ENCODE peak calls at places on chromosomes 3 and 15, in ten cellular contexts. One of them, this sample, is unnamed.

GRCh38 chr3:143595456-143596077 is 252.7 kb downstream of the SLC9A9 start:
- DNase-seq in MCF 10A: no peak
- DNase-seq in CD4-positive, alpha-beta T cell: no peak
- DNase-seq in heart left ventricle: no peak
- DNase-seq in GM12865: peak
- DNase-seq in fibroblast of mammary gland: no peak
- DNase-seq in choroid plexus epithelial cell: no peak
- DNase-seq in colonic mucosa: no peak
- DNase-seq in dorsolateral prefrontal cortex: no peak
- DNase-seq in mucosa of descending colon: no peak
- DNase-seq in this sample: no peak

GRCh38 chr15:55770261-55770660 is 27.3 kb upstream of the PRTG start:
- DNase-seq in MCF 10A: peak
- DNase-seq in CD4-positive, alpha-beta T cell: no peak
- DNase-seq in heart left ventricle: no peak
- DNase-seq in GM12865: no peak
- DNase-seq in fibroblast of mammary gland: peak
- DNase-seq in choroid plexus epithelial cell: peak
- DNase-seq in colonic mucosa: no peak
- DNase-seq in dorsolateral prefrontal cortex: no peak
- DNase-seq in mucosa of descending colon: no peak
- DNase-seq in this sample: no peak

GRCh38 chr3:50577348-50577747 is 8.0 kb downstream of the HEMK1 start:
- DNase-seq in MCF 10A: no peak
- DNase-seq in CD4-positive, alpha-beta T cell: no peak
- DNase-seq in heart left ventricle: no peak
- DNase-seq in GM12865: no peak
- DNase-seq in fibroblast of mammary gland: no peak
- DNase-seq in choroid plexus epithelial cell: no peak
- DNase-seq in colonic mucosa: no peak
- DNase-seq in dorsolateral prefrontal cortex: no peak
- DNase-seq in mucosa of descending colon: no peak
- DNase-seq in this sample: no peak

GRCh38 chr15:37015025-37015424 is 85.3 kb downstream of the MEIS2 start:
- DNase-seq in MCF 10A: peak
- DNase-seq in CD4-positive, alpha-beta T cell: no peak
- DNase-seq in heart left ventricle: no peak
- DNase-seq in GM12865: peak
- DNase-seq in fibroblast of mammary gland: peak
- DNase-seq in choroid plexus epithelial cell: no peak
- DNase-seq in colonic mucosa: no peak
- DNase-seq in dorsolateral prefrontal cortex: peak
- DNase-seq in mucosa of descending colon: no peak
- DNase-seq in this sample: no peak

GRCh38 chr3:21357241-21357640 is 393.8 kb downstream of the ZNF385D start:
- DNase-seq in MCF 10A: no peak
- DNase-seq in CD4-positive, alpha-beta T cell: no peak
- DNase-seq in heart left ventricle: no peak
- DNase-seq in GM12865: no peak
- DNase-seq in fibroblast of mammary gland: peak
- DNase-seq in choroid plexus epithelial cell: no peak
- DNase-seq in colonic mucosa: no peak
- DNase-seq in dorsolateral prefrontal cortex: no peak
- DNase-seq in mucosa of descending colon: no peak
- DNase-seq in this sample: no peak

GRCh38 chr3:51445544-51446280 is 54.1 kb downstream of the DCAF1 start:
- DNase-seq in MCF 10A: no peak
- DNase-seq in CD4-positive, alpha-beta T cell: no peak
- DNase-seq in heart left ventricle: no peak
- DNase-seq in GM12865: no peak
- DNase-seq in fibroblast of mammary gland: no peak
- DNase-seq in choroid plexus epithelial cell: peak
- DNase-seq in colonic mucosa: no peak
- DNase-seq in dorsolateral prefrontal cortex: no peak
- DNase-seq in mucosa of descending colon: no peak
- DNase-seq in this sample: no peak

GRCh38 chr3:149621218-149622005 is 36.4 kb downstream of the WWTR1 start:
- DNase-seq in MCF 10A: peak
- DNase-seq in CD4-positive, alpha-beta T cell: no peak
- DNase-seq in heart left ventricle: no peak
- DNase-seq in GM12865: peak
- DNase-seq in fibroblast of mammary gland: peak
- DNase-seq in choroid plexus epithelial cell: peak
- DNase-seq in colonic mucosa: no peak
- DNase-seq in dorsolateral prefrontal cortex: no peak
- DNase-seq in mucosa of descending colon: no peak
- DNase-seq in this sample: no peak

GRCh38 chr15:40466426-40467259 is 4.1 kb upstream of the CHST14 start:
- DNase-seq in MCF 10A: no peak
- DNase-seq in CD4-positive, alpha-beta T cell: no peak
- DNase-seq in heart left ventricle: no peak
- DNase-seq in GM12865: no peak
- DNase-seq in fibroblast of mammary gland: no peak
- DNase-seq in choroid plexus epithelial cell: no peak
- DNase-seq in colonic mucosa: no peak
- DNase-seq in dorsolateral prefrontal cortex: no peak
- DNase-seq in mucosa of descending colon: no peak
- DNase-seq in this sample: no peak

GRCh38 chr15:101024111-101024695 is 105.0 kb downstream of the LRRK1 start:
- DNase-seq in MCF 10A: no peak
- DNase-seq in CD4-positive, alpha-beta T cell: no peak
- DNase-seq in heart left ventricle: no peak
- DNase-seq in GM12865: no peak
- DNase-seq in fibroblast of mammary gland: peak
- DNase-seq in choroid plexus epithelial cell: peak
- DNase-seq in colonic mucosa: peak
- DNase-seq in dorsolateral prefrontal cortex: peak
- DNase-seq in mucosa of descending colon: peak
- DNase-seq in this sample: no peak

GRCh38 chr15:35654334-35654733 is 108.4 kb upstream of the DPH6 start:
- DNase-seq in MCF 10A: no peak
- DNase-seq in CD4-positive, alpha-beta T cell: no peak
- DNase-seq in heart left ventricle: no peak
- DNase-seq in GM12865: no peak
- DNase-seq in fibroblast of mammary gland: no peak
- DNase-seq in choroid plexus epithelial cell: no peak
- DNase-seq in colonic mucosa: no peak
- DNase-seq in dorsolateral prefrontal cortex: no peak
- DNase-seq in mucosa of descending colon: no peak
- DNase-seq in this sample: no peak

GRCh38 chr3:15595955-15596354 is 5.4 kb downstream of the HACL1 start:
- DNase-seq in MCF 10A: no peak
- DNase-seq in CD4-positive, alpha-beta T cell: no peak
- DNase-seq in heart left ventricle: no peak
- DNase-seq in GM12865: no peak
- DNase-seq in fibroblast of mammary gland: no peak
- DNase-seq in choroid plexus epithelial cell: no peak
- DNase-seq in colonic mucosa: no peak
- DNase-seq in dorsolateral prefrontal cortex: no peak
- DNase-seq in mucosa of descending colon: no peak
- DNase-seq in this sample: no peak

GRCh38 chr3:8069981-8070380 is 431.6 kb upstream of the LMCD1 start:
- DNase-seq in MCF 10A: peak
- DNase-seq in CD4-positive, alpha-beta T cell: no peak
- DNase-seq in heart left ventricle: no peak
- DNase-seq in GM12865: no peak
- DNase-seq in fibroblast of mammary gland: peak
- DNase-seq in choroid plexus epithelial cell: peak
- DNase-seq in colonic mucosa: no peak
- DNase-seq in dorsolateral prefrontal cortex: no peak
- DNase-seq in mucosa of descending colon: no peak
- DNase-seq in this sample: no peak

GRCh38 chr3:43361077-43361476 is 74.7 kb downstream of the SNRK start:
- DNase-seq in MCF 10A: no peak
- DNase-seq in CD4-positive, alpha-beta T cell: no peak
- DNase-seq in heart left ventricle: no peak
- DNase-seq in GM12865: no peak
- DNase-seq in fibroblast of mammary gland: no peak
- DNase-seq in choroid plexus epithelial cell: no peak
- DNase-seq in colonic mucosa: no peak
- DNase-seq in dorsolateral prefrontal cortex: no peak
- DNase-seq in mucosa of descending colon: no peak
- DNase-seq in this sample: no peak

GRCh38 chr3:33134026-33134625 is 20.3 kb downstream of the CRTAP start:
- DNase-seq in MCF 10A: no peak
- DNase-seq in CD4-positive, alpha-beta T cell: no peak
- DNase-seq in heart left ventricle: no peak
- DNase-seq in GM12865: peak
- DNase-seq in fibroblast of mammary gland: peak
- DNase-seq in choroid plexus epithelial cell: no peak
- DNase-seq in colonic mucosa: no peak
- DNase-seq in dorsolateral prefrontal cortex: no peak
- DNase-seq in mucosa of descending colon: no peak
- DNase-seq in this sample: no peak

GRCh38 chr3:139319428-139320402 is 24.1 kb upstream of the MRPS22 start:
- DNase-seq in MCF 10A: peak
- DNase-seq in CD4-positive, alpha-beta T cell: no peak
- DNase-seq in heart left ventricle: no peak
- DNase-seq in GM12865: peak
- DNase-seq in fibroblast of mammary gland: peak
- DNase-seq in choroid plexus epithelial cell: peak
- DNase-seq in colonic mucosa: no peak
- DNase-seq in dorsolateral prefrontal cortex: no peak
- DNase-seq in mucosa of descending colon: no peak
- DNase-seq in this sample: no peak

GRCh38 chr3:58574682-58575081 is 2.5 kb downstream of the FAM107A start:
- DNase-seq in MCF 10A: no peak
- DNase-seq in CD4-positive, alpha-beta T cell: no peak
- DNase-seq in heart left ventricle: no peak
- DNase-seq in GM12865: no peak
- DNase-seq in fibroblast of mammary gland: no peak
- DNase-seq in choroid plexus epithelial cell: no peak
- DNase-seq in colonic mucosa: no peak
- DNase-seq in dorsolateral prefrontal cortex: no peak
- DNase-seq in mucosa of descending colon: no peak
- DNase-seq in this sample: no peak

GRCh38 chr3:58576716-58577115 is 475 bp downstream of the FAM107A start:
- DNase-seq in MCF 10A: no peak
- DNase-seq in CD4-positive, alpha-beta T cell: no peak
- DNase-seq in heart left ventricle: no peak
- DNase-seq in GM12865: no peak
- DNase-seq in fibroblast of mammary gland: no peak
- DNase-seq in choroid plexus epithelial cell: no peak
- DNase-seq in colonic mucosa: no peak
- DNase-seq in dorsolateral prefrontal cortex: no peak
- DNase-seq in mucosa of descending colon: no peak
- DNase-seq in this sample: no peak

GRCh38 chr3:58578873-58579272 is 1.7 kb upstream of the FAM107A start:
- DNase-seq in MCF 10A: no peak
- DNase-seq in CD4-positive, alpha-beta T cell: no peak
- DNase-seq in heart left ventricle: no peak
- DNase-seq in GM12865: no peak
- DNase-seq in fibroblast of mammary gland: no peak
- DNase-seq in choroid plexus epithelial cell: no peak
- DNase-seq in colonic mucosa: no peak
- DNase-seq in dorsolateral prefrontal cortex: no peak
- DNase-seq in mucosa of descending colon: no peak
- DNase-seq in this sample: no peak

GRCh38 chr3:58575986-58576652 is 1.1 kb downstream of the FAM107A start:
- DNase-seq in MCF 10A: no peak
- DNase-seq in CD4-positive, alpha-beta T cell: no peak
- DNase-seq in heart left ventricle: no peak
- DNase-seq in GM12865: no peak
- DNase-seq in fibroblast of mammary gland: no peak
- DNase-seq in choroid plexus epithelial cell: no peak
- DNase-seq in colonic mucosa: no peak
- DNase-seq in dorsolateral prefrontal cortex: no peak
- DNase-seq in mucosa of descending colon: no peak
- DNase-seq in this sample: no peak

DNA sequence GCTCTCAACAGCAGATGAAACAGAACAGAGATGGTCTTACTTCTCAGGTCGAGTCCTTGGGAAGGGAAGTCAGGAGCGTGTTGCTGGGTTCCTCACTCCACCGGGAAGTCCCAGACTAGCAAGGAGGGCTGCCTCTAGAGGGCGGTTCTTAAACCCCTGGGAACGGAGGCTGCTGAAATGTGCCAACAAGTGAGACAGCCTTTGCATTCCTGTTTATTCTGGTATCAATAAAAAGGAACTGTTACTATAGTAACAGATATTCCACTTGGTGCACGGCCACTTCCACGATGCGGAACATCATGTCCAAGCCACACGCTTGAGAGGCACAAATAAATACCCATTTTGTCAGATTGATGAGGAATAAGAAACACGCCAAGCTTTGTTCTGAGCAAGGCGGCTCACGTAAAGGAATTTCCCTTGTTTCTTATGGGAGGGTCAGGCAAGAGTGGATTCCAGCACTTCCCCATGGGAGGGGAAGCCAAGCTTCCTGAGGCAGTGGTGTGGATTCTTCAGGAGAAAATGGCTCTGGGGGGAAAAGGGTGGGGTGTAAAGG is at the start of gene FAM107A:
- DNase-seq in MCF 10A: no peak
- DNase-seq in CD4-positive, alpha-beta T cell: no peak
- DNase-seq in heart left ventricle: no peak
- DNase-seq in GM12865: no peak
- DNase-seq in fibroblast of mammary gland: peak
- DNase-seq in choroid plexus epithelial cell: peak
- DNase-seq in colonic mucosa: peak
- DNase-seq in dorsolateral prefrontal cortex: peak
- DNase-seq in mucosa of descending colon: no peak
- DNase-seq in this sample: no peak
- TF ChIP-seq CTCF in MCF 10A: no peak
- TF ChIP-seq CTCF in CD4-positive, alpha-beta T cell: no peak
- TF ChIP-seq CTCF in heart left ventricle: peak
- TF ChIP-seq CTCF in GM12865: no peak
- TF ChIP-seq CTCF in fibroblast of mammary gland: peak
- TF ChIP-seq CTCF in choroid plexus epithelial cell: peak
- TF ChIP-seq CTCF in colonic mucosa: peak
- TF ChIP-seq CTCF in dorsolateral prefrontal cortex: peak
- TF ChIP-seq CTCF in mucosa of descending colon: no peak
- TF ChIP-seq CTCF in this sample: no peak

GRCh38 chr15:60964527-60964926 is 264.6 kb downstream of the RORA start:
- DNase-seq in MCF 10A: peak
- DNase-seq in CD4-positive, alpha-beta T cell: no peak
- DNase-seq in heart left ventricle: no peak
- DNase-seq in GM12865: peak
- DNase-seq in fibroblast of mammary gland: no peak
- DNase-seq in choroid plexus epithelial cell: no peak
- DNase-seq in colonic mucosa: no peak
- DNase-seq in dorsolateral prefrontal cortex: no peak
- DNase-seq in mucosa of descending colon: no peak
- DNase-seq in this sample: no peak
- TF ChIP-seq CTCF in MCF 10A: no peak
- TF ChIP-seq CTCF in CD4-positive, alpha-beta T cell: no peak
- TF ChIP-seq CTCF in heart left ventricle: no peak
- TF ChIP-seq CTCF in GM12865: no peak
- TF ChIP-seq CTCF in fibroblast of mammary gland: no peak
- TF ChIP-seq CTCF in choroid plexus epithelial cell: no peak
- TF ChIP-seq CTCF in colonic mucosa: no peak
- TF ChIP-seq CTCF in dorsolateral prefrontal cortex: no peak
- TF ChIP-seq CTCF in mucosa of descending colon: no peak
- TF ChIP-seq CTCF in this sample: no peak

GRCh38 chr3:130342821-130343661 is 2.4 kb upstream of the COL6A5 start:
- DNase-seq in MCF 10A: no peak
- DNase-seq in CD4-positive, alpha-beta T cell: no peak
- DNase-seq in heart left ventricle: no peak
- DNase-seq in GM12865: no peak
- DNase-seq in fibroblast of mammary gland: no peak
- DNase-seq in choroid plexus epithelial cell: no peak
- DNase-seq in colonic mucosa: no peak
- DNase-seq in dorsolateral prefrontal cortex: no peak
- DNase-seq in mucosa of descending colon: no peak
- DNase-seq in this sample: no peak
- TF ChIP-seq CTCF in MCF 10A: no peak
- TF ChIP-seq CTCF in CD4-positive, alpha-beta T cell: no peak
- TF ChIP-seq CTCF in heart left ventricle: no peak
- TF ChIP-seq CTCF in GM12865: no peak
- TF ChIP-seq CTCF in fibroblast of mammary gland: no peak
- TF ChIP-seq CTCF in choroid plexus epithelial cell: no peak
- TF ChIP-seq CTCF in colonic mucosa: no peak
- TF ChIP-seq CTCF in dorsolateral prefrontal cortex: no peak
- TF ChIP-seq CTCF in mucosa of descending colon: no peak
- TF ChIP-seq CTCF in this sample: no peak

GRCh38 chr15:70974004-70974832 is 81.6 kb downstream of the LRRC49 start:
- DNase-seq in MCF 10A: peak
- DNase-seq in CD4-positive, alpha-beta T cell: no peak
- DNase-seq in heart left ventricle: no peak
- DNase-seq in GM12865: peak
- DNase-seq in fibroblast of mammary gland: peak
- DNase-seq in choroid plexus epithelial cell: peak
- DNase-seq in colonic mucosa: no peak
- DNase-seq in dorsolateral prefrontal cortex: no peak
- DNase-seq in mucosa of descending colon: no peak
- DNase-seq in this sample: no peak
- TF ChIP-seq CTCF in MCF 10A: peak
- TF ChIP-seq CTCF in CD4-positive, alpha-beta T cell: no peak
- TF ChIP-seq CTCF in heart left ventricle: no peak
- TF ChIP-seq CTCF in GM12865: peak
- TF ChIP-seq CTCF in fibroblast of mammary gland: peak
- TF ChIP-seq CTCF in choroid plexus epithelial cell: peak
- TF ChIP-seq CTCF in colonic mucosa: peak
- TF ChIP-seq CTCF in dorsolateral prefrontal cortex: peak
- TF ChIP-seq CTCF in mucosa of descending colon: no peak
- TF ChIP-seq CTCF in this sample: no peak